ENCODE peak calls at places on chromosomes 2 and 18, in five cellular contexts. S is fibroblast of pulmonary artery, F is astrocyte of the spinal cord, W is choroid plexus epithelial cell, M is BJ. G is an unnamed sample.

GRCh38 chr2:177355874-177356273 is 36.7 kb upstream of the AGPS start:
- DNase-seq in S (peak; percentile 92), F (peak; percentile 79), W (peak; percentile 41), M (no peak), G (no peak)

GRCh38 chr2:38377501-38378258 is 607 bp upstream of the ATL2 start:
- DNase-seq in S (peak; percentile 67), F (peak; percentile 78), W (peak; percentile 70), M (peak; percentile 56), G (peak; percentile 54)

GRCh38 chr2:238895361-238895882 is 47.5 kb downstream of the TWIST2 start:
- DNase-seq in S (no peak), F (no peak), W (no peak), M (no peak), G (no peak)

GRCh38 chr2:134178109-134178877 is 75.6 kb upstream of the MGAT5 start:
- DNase-seq in S (peak; percentile 6), F (no peak), W (peak; percentile 24), M (no peak), G (no peak)

GRCh38 chr2:37774976-37775907 is 103.8 kb upstream of the CDC42EP3 start:
- DNase-seq in S (no peak), F (no peak), W (peak; percentile 44), M (no peak), G (peak; percentile 67)

GRCh38 chr2:119137502-119137901 is 21.0 kb downstream of the C1QL2 start:
- DNase-seq in S (no peak), F (no peak), W (no peak), M (no peak), G (no peak)

GRCh38 chr2:115083216-115083615 is 640.8 kb downstream of the DPP10 start:
- DNase-seq in S (no peak), F (no peak), W (no peak), M (no peak), G (peak; percentile 40)

GRCh38 chr18:69961718-69962117 is 14.0 kb upstream of the CD226 start:
- DNase-seq in S (no peak), F (no peak), W (no peak), M (no peak), G (no peak)

GRCh38 chr2:86414996-86415395 is 26.2 kb upstream of the KDM3A start:
- DNase-seq in S (no peak), F (no peak), W (no peak), M (no peak), G (no peak)

GRCh38 chr2:71617266-71617665 is 163.9 kb downstream of the DYSF start:
- DNase-seq in S (no peak), F (no peak), W (no peak), M (no peak), G (no peak)

GRCh38 chr2:129483366-129483765 is 496.1 kb upstream of the RAB6C start:
- DNase-seq in S (no peak), F (no peak), W (no peak), M (no peak), G (no peak)

GRCh38 chr2:240468300-240469238 is 33.1 kb downstream of the GPC1 start:
- DNase-seq in S (no peak), F (no peak), W (no peak), M (no peak), G (no peak)

GRCh38 chr2:128395196-128395595 is 76.5 kb upstream of the HS6ST1 start:
- DNase-seq in S (no peak), F (no peak), W (no peak), M (no peak), G (no peak)

GRCh38 chr2:29841386-29842004 is 79.9 kb downstream of the ALK start:
- DNase-seq in S (peak; percentile 42), F (peak; percentile 39), W (peak; percentile 61), M (no peak), G (peak; percentile 46)

GRCh38 chr2:113135354-113135753 is 8.0 kb downstream of the IL1RN start:
- DNase-seq in S (no peak), F (no peak), W (no peak), M (no peak), G (no peak)

GRCh38 chr2:236862961-236863728 is 222.5 kb upstream of the COPS8 start:
- DNase-seq in S (peak; percentile 27), F (peak; percentile 81), W (peak; percentile 37), M (peak; percentile 90), G (no peak)

GRCh38 chr2:60297296-60298010 is 256.0 kb downstream of the BCL11A start:
- DNase-seq in S (no peak), F (no peak), W (no peak), M (no peak), G (no peak)

GRCh38 chr2:60292242-60292641 is 261.2 kb downstream of the BCL11A start:
- DNase-seq in S (no peak), F (no peak), W (no peak), M (no peak), G (no peak)

GRCh38 chr2:60294901-60295590 is 258.4 kb downstream of the BCL11A start:
- DNase-seq in S (no peak), F (no peak), W (no peak), M (no peak), G (no peak)

GRCh38 chr2:60296219-60296955 is 257.1 kb downstream of the BCL11A start:
- DNase-seq in S (no peak), F (no peak), W (no peak), M (no peak), G (no peak)

DNA sequence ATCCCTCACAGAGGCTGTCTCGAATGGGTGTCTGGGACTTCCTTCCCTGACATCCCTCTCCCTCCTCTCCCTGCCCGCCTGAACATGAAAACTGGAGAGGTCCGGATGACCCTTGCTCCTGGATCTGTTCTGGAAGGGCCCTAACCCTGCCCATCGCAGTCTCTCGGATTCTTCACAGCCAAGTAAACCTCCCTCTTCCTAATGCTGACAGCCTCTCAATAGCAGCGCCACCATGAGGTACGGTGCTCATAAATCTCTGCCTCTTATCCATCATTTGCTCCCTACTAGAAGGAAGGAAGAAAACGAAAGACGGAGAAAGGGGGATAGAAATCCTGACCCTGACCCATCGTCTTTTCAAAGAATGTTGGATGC is 257.9 kb downstream of the BCL11A start:
- DNase-seq in S (no peak), F (no peak), W (no peak), M (no peak), G (no peak)
- TF ChIP-seq CTCF in S (no peak), F (no peak), W (no peak), M (no peak), G (no peak)

GRCh38 chr2:218186355-218186766 is 19.6 kb upstream of the CXCR1 start:
- DNase-seq in S (peak; percentile 81), F (peak; percentile 62), W (peak; percentile 86), M (peak; percentile 8), G (peak; percentile 82)
- TF ChIP-seq CTCF in S (peak; percentile 81), F (peak; percentile 85), W (peak; percentile 90), M (peak; percentile 85), G (peak; percentile 84)

GRCh38 chr2:132873738-132874137 is 203.7 kb upstream of the LYPD1 start:
- DNase-seq in S (no peak), F (no peak), W (no peak), M (no peak), G (peak; percentile 6)

GRCh38 chr2:132875193-132875592 is 205.2 kb upstream of the LYPD1 start:
- DNase-seq in S (no peak), F (no peak), W (no peak), M (no peak), G (no peak)

GRCh38 chr2:132876745-132877391 is 206.9 kb upstream of the LYPD1 start:
- DNase-seq in S (no peak), F (no peak), W (no peak), M (no peak), G (no peak)

GRCh38 chr2:132871829-132872228 is 201.8 kb upstream of the LYPD1 start:
- DNase-seq in S (no peak), F (no peak), W (no peak), M (no peak), G (no peak)
- TF ChIP-seq CTCF in S (no peak), F (no peak), W (no peak), M (no peak), G (no peak)

DNA sequence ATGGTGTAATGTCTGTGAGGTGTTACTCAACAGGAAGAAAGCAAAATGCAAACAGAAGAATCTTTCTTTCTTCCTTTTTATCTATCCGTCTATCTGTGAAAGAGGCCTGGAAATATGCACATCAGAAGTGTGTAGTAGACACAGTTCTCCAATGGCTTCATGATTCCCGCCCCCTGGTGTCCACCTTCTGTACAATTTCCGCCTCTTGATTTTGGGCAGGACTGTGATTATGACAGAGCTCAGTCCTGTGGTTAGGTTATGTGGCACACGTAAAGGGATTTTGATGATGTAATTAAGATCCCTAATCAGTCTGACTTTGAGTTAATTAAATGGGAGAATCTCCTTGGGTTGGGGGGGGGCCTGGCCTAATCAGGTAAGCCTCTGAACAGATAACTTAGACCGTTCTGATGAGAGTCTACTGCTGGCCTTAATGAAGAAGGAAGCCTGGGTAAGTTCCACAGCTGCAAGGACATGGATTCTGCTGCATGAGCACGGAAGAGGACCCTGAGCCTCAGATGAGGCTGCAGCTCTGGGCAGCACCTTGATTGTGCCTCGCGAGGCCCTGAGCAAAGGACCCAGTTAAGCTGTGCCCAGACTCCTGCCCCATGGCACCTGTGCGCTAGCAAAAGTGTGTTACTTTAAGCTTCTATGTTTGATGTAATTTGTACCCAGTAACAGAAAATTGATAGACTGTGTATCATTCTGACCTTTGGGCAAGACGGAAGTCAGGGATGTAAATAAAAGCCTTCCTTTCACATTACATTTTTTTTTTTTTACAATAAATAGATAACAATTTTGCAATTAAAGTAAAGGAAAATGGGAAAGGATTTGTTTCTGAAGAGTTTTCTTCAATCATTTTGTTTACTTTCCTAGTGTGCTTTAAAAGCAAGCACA is 11.3 kb upstream of the KCNF1 start:
- DNase-seq in S (no peak), F (no peak), W (no peak), M (no peak), G (peak; percentile 82)
- TF ChIP-seq CTCF in S (peak; percentile 23), F (peak; percentile 25), W (peak; percentile 48), M (no peak), G (peak; percentile 30)

DNA sequence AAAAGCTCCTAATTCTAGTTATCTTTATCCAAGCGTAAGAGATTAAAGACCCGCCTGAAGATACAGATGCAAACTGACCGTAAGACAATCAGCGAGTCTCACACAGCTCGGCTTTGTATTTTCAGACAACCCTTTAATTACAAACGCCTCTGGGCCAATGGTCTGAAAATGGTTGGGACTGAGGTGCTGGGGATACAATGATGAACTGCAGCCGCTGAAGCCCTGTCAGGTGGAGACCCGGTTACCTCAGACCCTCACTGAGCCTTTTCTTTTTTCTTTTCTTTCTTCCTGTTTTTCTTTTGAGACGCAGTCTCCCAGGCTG is 711 bp upstream of the CFAP36 start:
- DNase-seq in S (peak; percentile 6), F (peak; percentile 7), W (peak; percentile 9), M (no peak), G (peak; percentile 13)
- TF ChIP-seq CTCF in S (no peak), F (no peak), W (no peak), M (no peak), G (no peak)

GRCh38 chr2:206521115-206521514 is 77.8 kb downstream of the ADAM23 start:
- DNase-seq in S (no peak), F (no peak), W (no peak), M (no peak), G (no peak)
- TF ChIP-seq CTCF in S (no peak), F (no peak), W (no peak), M (no peak), G (no peak)

GRCh38 chr2:232363784-232364615 is 14.6 kb upstream of the ALPP start:
- DNase-seq in S (no peak), F (peak; percentile 14), W (peak; percentile 49), M (no peak), G (no peak)
- TF ChIP-seq CTCF in S (no peak), F (no peak), W (no peak), M (no peak), G (no peak)

DNA sequence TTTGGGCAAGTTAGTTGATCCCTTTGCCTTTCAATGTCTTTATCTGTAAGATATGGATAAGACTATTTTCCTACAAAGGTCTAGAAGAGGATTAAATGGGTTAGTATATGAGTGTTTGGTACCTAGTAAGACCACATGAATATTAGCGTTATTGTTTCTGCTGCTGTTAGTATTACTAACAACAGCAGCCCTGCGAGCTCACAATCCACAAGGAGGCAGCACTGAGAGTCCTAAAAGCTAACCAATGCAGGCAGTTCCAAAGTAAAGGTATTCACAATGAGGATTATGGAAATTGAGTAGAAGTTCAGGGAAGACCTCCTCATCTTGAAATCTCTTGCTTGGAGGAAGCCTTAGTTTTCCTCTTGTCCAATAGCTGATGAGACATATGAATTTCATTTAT is 248.9 kb downstream of the TDRD15 start:
- DNase-seq in S (no peak), F (no peak), W (peak; percentile 57), M (no peak), G (peak; percentile 43)
- TF ChIP-seq CTCF in S (no peak), F (peak; percentile 6), W (peak; percentile 66), M (peak; percentile 31), G (peak; percentile 46)

G was measured in MCF 10A.